ENCODE peak calls at places on chromosome 19, in seven cellular contexts. W is Daoy; K is posterior cingulate gyrus; Z is stimulated activated naive CD8-positive, alpha-beta T cell treated with anti-CD3 and anti-CD28 coated beads, Interleukin-15, Interleukin-2, amounts not matched to agents 100 U/mL and 50 U/mL, for 24 hours; O is stimulated activated CD8-positive, alpha-beta memory T cell treated with anti-CD3 and anti-CD28 coated beads, Interleukin-2, amount 100 ng/mL, for 1 hour; B is activated naive CD8-positive, alpha-beta T cell treated with anti-CD3 and anti-CD28 coated beads for 36 hours; P is stimulated activated CD4-positive, alpha-beta T cell treated with anti-CD3 and anti-CD28 coated beads, Interleukin-4, amount 100 ng/mL, for 4 hours. M is an unnamed sample.

GRCh38 chr19:2546128-2547032 is 70.5 kb downstream of the GADD45B start:
- DNase-seq in W (no peak), K (peak), Z (peak), O (no peak), B (no peak), P (no peak), M (no peak)

GRCh38 chr19:30455881-30456280 is 83.7 kb downstream of the ZNF536 start:
- DNase-seq in W (no peak), K (no peak), Z (no peak), O (no peak), B (no peak), P (no peak), M (no peak)

GRCh38 chr19:18672606-18673337 is 10.7 kb upstream of the CRTC1 start:
- DNase-seq in W (peak), K (peak), Z (no peak), O (no peak), B (no peak), P (no peak), M (no peak)

GRCh38 chr19:10603084-10603872 is 16.2 kb upstream of the AP1M2 start:
- DNase-seq in W (no peak), K (no peak), Z (peak), O (peak), B (peak), P (peak), M (no peak)

GRCh38 chr19:38211206-38211605 is 12.8 kb downstream of the DPF1 start:
- DNase-seq in W (no peak), K (no peak), Z (no peak), O (no peak), B (no peak), P (no peak), M (no peak)

GRCh38 chr19:3042545-3043267 is 13.6 kb upstream of the TLE2 start:
- DNase-seq in W (no peak), K (no peak), Z (no peak), O (no peak), B (no peak), P (no peak), M (no peak)

GRCh38 chr19:43504426-43505185 is at the start of gene PHLDB3:
- DNase-seq in W (peak), K (peak), Z (peak), O (no peak), B (peak), P (peak), M (no peak)

GRCh38 chr19:11418518-11419506 is at the start of gene RGL3:
- DNase-seq in W (no peak), K (peak), Z (no peak), O (no peak), B (no peak), P (no peak), M (no peak)

GRCh38 chr19:49157445-49158224 is at the start of gene TRPM4:
- DNase-seq in W (peak), K (peak), Z (peak), O (no peak), B (peak), P (peak), M (peak)